ENCODE peak calls at places on chromosomes 3 and 15, in six cellular contexts. O, M, Y, X, L and V are unnamed samples.

GRCh38 chr3:183253364-183253960 is 409 bp downstream of the B3GNT5 start:
- DNase-seq in X (peak), L (peak), Y (peak), O (peak), M (peak), V (no peak)

GRCh38 chr15:82548700-82549099 is 8.4 kb upstream of the RPS17 start:
- DNase-seq in L (no peak), O (no peak), X (no peak), M (peak), Y (peak), V (no peak)

GRCh38 chr3:143306419-143306818 is 186.8 kb downstream of the CHST2 start:
- DNase-seq in L (no peak), X (no peak), M (no peak), Y (no peak), O (no peak), V (no peak)

GRCh38 chr15:88663216-88663615 is 24.4 kb downstream of the ISG20 start:
- DNase-seq in O (no peak), M (peak), Y (no peak), L (no peak), X (no peak), V (no peak)

GRCh38 chr3:125011941-125012340 is 43.9 kb downstream of the HEG1 start:
- DNase-seq in L (no peak), Y (no peak), M (no peak), X (no peak), O (no peak), V (no peak)

GRCh38 chr15:60647246-60647645 is 168.3 kb upstream of the ICE2 start:
- DNase-seq in L (no peak), Y (no peak), X (no peak), O (no peak), M (no peak), V (no peak)

GRCh38 chr3:42503957-42504333 is 1.5 kb downstream of the VIPR1 start:
- DNase-seq in L (no peak), M (no peak), O (no peak), X (no peak), Y (no peak), V (no peak)

GRCh38 chr3:123582315-123582714 is 2.5 kb downstream of the HACD2 start:
- DNase-seq in O (peak), L (no peak), Y (no peak), X (no peak), M (no peak), V (no peak)

GRCh38 chr3:138148503-138148902 is 16.3 kb upstream of the A4GNT start:
- DNase-seq in O (peak), L (no peak), M (peak), X (no peak), Y (no peak), V (no peak)

GRCh38 chr15:62878070-62878469 is 164.5 kb upstream of the TPM1 start:
- DNase-seq in O (no peak), M (no peak), Y (no peak), L (no peak), X (no peak), V (no peak)

GRCh38 chr15:56989411-56989924 is 71.0 kb downstream of the TCF12 start:
- DNase-seq in L (no peak), X (no peak), O (no peak), Y (no peak), M (no peak), V (no peak)

GRCh38 chr3:7651213-7651612 is 790.3 kb downstream of the GRM7 start:
- DNase-seq in L (no peak), M (no peak), X (no peak), Y (no peak), O (no peak), V (no peak)

GRCh38 chr15:67784057-67784781 is 41.1 kb upstream of the SKOR1 start:
- DNase-seq in L (no peak), Y (peak), O (no peak), X (no peak), M (no peak), V (no peak)

GRCh38 chr15:31265871-31266711 is 60.5 kb upstream of the KLF13 start:
- DNase-seq in X (no peak), Y (peak), L (no peak), O (no peak), M (no peak), V (no peak)

GRCh38 chr15:25742008-25742407 is 121.1 kb downstream of the ATP10A start:
- DNase-seq in Y (no peak), O (no peak), X (no peak), M (no peak), L (no peak), V (no peak)

GRCh38 chr15:46450112-46450809 is 815.4 kb downstream of the SQOR start:
- DNase-seq in X (no peak), L (no peak), O (no peak), M (no peak), Y (no peak), V (no peak)

GRCh38 chr3:98525494-98525893 is 2.8 kb upstream of the CLDND1 start:
- DNase-seq in X (no peak), Y (no peak), L (no peak), M (no peak), O (no peak), V (no peak)

GRCh38 chr3:23259515-23259914 is 56.4 kb downstream of the UBE2E2 start:
- DNase-seq in O (no peak), M (no peak), Y (no peak), X (no peak), L (no peak), V (no peak)

GRCh38 chr15:42595641-42596240 is 20.3 kb downstream of the STARD9 start:
- DNase-seq in Y (no peak), L (no peak), X (no peak), O (no peak), M (peak), V (no peak)

GRCh38 chr3:30510596-30510995 is 95.8 kb upstream of the TGFBR2 start:
- DNase-seq in M (no peak), L (no peak), O (no peak), X (no peak), Y (no peak), V (no peak)

GRCh38 chr3:170356596-170357175 is 829 bp upstream of the SKIL start:
- DNase-seq in O (peak), L (peak), M (peak), Y (peak), X (peak), V (peak)

GRCh38 chr3:19013879-19014278 is 134.4 kb upstream of the KCNH8 start:
- DNase-seq in Y (no peak), O (peak), L (no peak), X (no peak), M (no peak), V (no peak)

GRCh38 chr3:175386630-175387029 is 527.5 kb downstream of the NAALADL2 start:
- DNase-seq in O (no peak), L (no peak), X (no peak), M (peak), Y (no peak), V (no peak)

GRCh38 chr3:51946796-51947195 is 4.6 kb downstream of the PARP3 start:
- DNase-seq in L (no peak), Y (no peak), X (no peak), M (no peak), O (no peak), V (no peak)

GRCh38 chr3:143751643-143752178 is 96.6 kb downstream of the SLC9A9 start:
- DNase-seq in Y (no peak), M (no peak), X (no peak), L (no peak), O (no peak), V (no peak)